ENCODE peak calls at places on chromosomes 3 and 15, in six cellular contexts. One of them, this sample, is unnamed.

GRCh38 chr3:183259087-183259486 is 6.0 kb downstream of the B3GNT5 start:
- DNase-seq in GM12864: no peak
- DNase-seq in naive B cell: no peak
- DNase-seq in activated T-helper 9 cell treated with anti-CD3 and anti-CD28 coated beads, Interleukin-2, amount 50 U/mL, for 16 hours: no peak
- DNase-seq in central memory CD4-positive, alpha-beta T cell: no peak
- DNase-seq in GM12865: no peak
- DNase-seq in this sample: no peak

GRCh38 chr15:43518073-43518761 is 809 bp downstream of the MAP1A start:
- DNase-seq in GM12864: no peak
- DNase-seq in naive B cell: no peak
- DNase-seq in activated T-helper 9 cell treated with anti-CD3 and anti-CD28 coated beads, Interleukin-2, amount 50 U/mL, for 16 hours: no peak
- DNase-seq in central memory CD4-positive, alpha-beta T cell: no peak
- DNase-seq in GM12865: no peak
- DNase-seq in this sample: peak; percentile 46

GRCh38 chr3:186427627-186428026 is 65.6 kb upstream of the DGKG start:
- DNase-seq in GM12864: no peak
- DNase-seq in naive B cell: no peak
- DNase-seq in activated T-helper 9 cell treated with anti-CD3 and anti-CD28 coated beads, Interleukin-2, amount 50 U/mL, for 16 hours: no peak
- DNase-seq in central memory CD4-positive, alpha-beta T cell: no peak
- DNase-seq in GM12865: no peak
- DNase-seq in this sample: no peak

GRCh38 chr3:31275038-31275562 is 257.6 kb upstream of the STT3B start:
- DNase-seq in GM12864: no peak
- DNase-seq in naive B cell: no peak
- DNase-seq in activated T-helper 9 cell treated with anti-CD3 and anti-CD28 coated beads, Interleukin-2, amount 50 U/mL, for 16 hours: no peak
- DNase-seq in central memory CD4-positive, alpha-beta T cell: no peak
- DNase-seq in GM12865: no peak
- DNase-seq in this sample: no peak

GRCh38 chr3:48338635-48339034 is 5.2 kb upstream of the SPINK8 start:
- DNase-seq in GM12864: no peak
- DNase-seq in naive B cell: no peak
- DNase-seq in activated T-helper 9 cell treated with anti-CD3 and anti-CD28 coated beads, Interleukin-2, amount 50 U/mL, for 16 hours: no peak
- DNase-seq in central memory CD4-positive, alpha-beta T cell: no peak
- DNase-seq in GM12865: peak; percentile 2
- DNase-seq in this sample: peak; percentile 22

GRCh38 chr3:55615694-55616310 is 128.7 kb upstream of the WNT5A start:
- DNase-seq in GM12864: no peak
- DNase-seq in naive B cell: no peak
- DNase-seq in activated T-helper 9 cell treated with anti-CD3 and anti-CD28 coated beads, Interleukin-2, amount 50 U/mL, for 16 hours: no peak
- DNase-seq in central memory CD4-positive, alpha-beta T cell: no peak
- DNase-seq in GM12865: no peak
- DNase-seq in this sample: no peak

GRCh38 chr15:48645558-48646330 is at the start of gene FBN1:
- DNase-seq in GM12864: peak; percentile 44
- DNase-seq in naive B cell: no peak
- DNase-seq in activated T-helper 9 cell treated with anti-CD3 and anti-CD28 coated beads, Interleukin-2, amount 50 U/mL, for 16 hours: no peak
- DNase-seq in central memory CD4-positive, alpha-beta T cell: no peak
- DNase-seq in GM12865: peak; percentile 90
- DNase-seq in this sample: peak; percentile 44

GRCh38 chr3:117097356-117097755 is 387.8 kb downstream of the TUSC7 start:
- DNase-seq in GM12864: no peak
- DNase-seq in naive B cell: no peak
- DNase-seq in activated T-helper 9 cell treated with anti-CD3 and anti-CD28 coated beads, Interleukin-2, amount 50 U/mL, for 16 hours: no peak
- DNase-seq in central memory CD4-positive, alpha-beta T cell: no peak
- DNase-seq in GM12865: no peak
- DNase-seq in this sample: no peak

GRCh38 chr3:131914090-131914691 is 120.6 kb downstream of the CPNE4 start:
- DNase-seq in GM12864: no peak
- DNase-seq in naive B cell: no peak
- DNase-seq in activated T-helper 9 cell treated with anti-CD3 and anti-CD28 coated beads, Interleukin-2, amount 50 U/mL, for 16 hours: no peak
- DNase-seq in central memory CD4-positive, alpha-beta T cell: no peak
- DNase-seq in GM12865: no peak
- DNase-seq in this sample: no peak

GRCh38 chr3:45020534-45020933 is 5.6 kb upstream of the CLEC3B start:
- DNase-seq in GM12864: no peak
- DNase-seq in naive B cell: no peak
- DNase-seq in activated T-helper 9 cell treated with anti-CD3 and anti-CD28 coated beads, Interleukin-2, amount 50 U/mL, for 16 hours: no peak
- DNase-seq in central memory CD4-positive, alpha-beta T cell: peak; percentile 56
- DNase-seq in GM12865: no peak
- DNase-seq in this sample: no peak

GRCh38 chr3:186996356-186996755 is 66.0 kb downstream of the ST6GAL1 start:
- DNase-seq in GM12864: no peak
- DNase-seq in naive B cell: peak; percentile 54
- DNase-seq in activated T-helper 9 cell treated with anti-CD3 and anti-CD28 coated beads, Interleukin-2, amount 50 U/mL, for 16 hours: no peak
- DNase-seq in central memory CD4-positive, alpha-beta T cell: no peak
- DNase-seq in GM12865: peak; percentile 83
- DNase-seq in this sample: no peak

GRCh38 chr3:55704521-55704920 is 217.4 kb upstream of the WNT5A start:
- DNase-seq in GM12864: no peak
- DNase-seq in naive B cell: no peak
- DNase-seq in activated T-helper 9 cell treated with anti-CD3 and anti-CD28 coated beads, Interleukin-2, amount 50 U/mL, for 16 hours: no peak
- DNase-seq in central memory CD4-positive, alpha-beta T cell: no peak
- DNase-seq in GM12865: no peak
- DNase-seq in this sample: no peak

GRCh38 chr3:42892169-42892568 is 13.8 kb upstream of the ZNF662 start:
- DNase-seq in GM12864: no peak
- DNase-seq in naive B cell: no peak
- DNase-seq in activated T-helper 9 cell treated with anti-CD3 and anti-CD28 coated beads, Interleukin-2, amount 50 U/mL, for 16 hours: no peak
- DNase-seq in central memory CD4-positive, alpha-beta T cell: no peak
- DNase-seq in GM12865: no peak
- DNase-seq in this sample: no peak

GRCh38 chr15:33154366-33155166 is 39.9 kb downstream of the FMN1 start:
- DNase-seq in GM12864: no peak
- DNase-seq in naive B cell: no peak
- DNase-seq in activated T-helper 9 cell treated with anti-CD3 and anti-CD28 coated beads, Interleukin-2, amount 50 U/mL, for 16 hours: no peak
- DNase-seq in central memory CD4-positive, alpha-beta T cell: no peak
- DNase-seq in GM12865: no peak
- DNase-seq in this sample: peak; percentile 38

GRCh38 chr3:136547293-136547692 is 204.9 kb downstream of the STAG1 start:
- DNase-seq in GM12864: no peak
- DNase-seq in naive B cell: no peak
- DNase-seq in activated T-helper 9 cell treated with anti-CD3 and anti-CD28 coated beads, Interleukin-2, amount 50 U/mL, for 16 hours: no peak
- DNase-seq in central memory CD4-positive, alpha-beta T cell: no peak
- DNase-seq in GM12865: peak; percentile 24
- DNase-seq in this sample: no peak

GRCh38 chr3:13086594-13086993 is 13.4 kb upstream of the IQSEC1 start:
- DNase-seq in GM12864: no peak
- DNase-seq in naive B cell: peak; percentile 57
- DNase-seq in activated T-helper 9 cell treated with anti-CD3 and anti-CD28 coated beads, Interleukin-2, amount 50 U/mL, for 16 hours: no peak
- DNase-seq in central memory CD4-positive, alpha-beta T cell: no peak
- DNase-seq in GM12865: peak; percentile 32
- DNase-seq in this sample: peak; percentile 80

GRCh38 chr15:59335197-59335786 is 37.4 kb downstream of the MYO1E start:
- DNase-seq in GM12864: no peak
- DNase-seq in naive B cell: no peak
- DNase-seq in activated T-helper 9 cell treated with anti-CD3 and anti-CD28 coated beads, Interleukin-2, amount 50 U/mL, for 16 hours: no peak
- DNase-seq in central memory CD4-positive, alpha-beta T cell: no peak
- DNase-seq in GM12865: peak; percentile 69
- DNase-seq in this sample: no peak

GRCh38 chr3:94529821-94530220 is 467.0 kb downstream of the NSUN3 start:
- DNase-seq in GM12864: no peak
- DNase-seq in naive B cell: no peak
- DNase-seq in activated T-helper 9 cell treated with anti-CD3 and anti-CD28 coated beads, Interleukin-2, amount 50 U/mL, for 16 hours: no peak
- DNase-seq in central memory CD4-positive, alpha-beta T cell: no peak
- DNase-seq in GM12865: no peak
- DNase-seq in this sample: no peak

GRCh38 chr3:123658118-123658859 is 73.4 kb upstream of the HACD2 start:
- DNase-seq in GM12864: no peak
- DNase-seq in naive B cell: no peak
- DNase-seq in activated T-helper 9 cell treated with anti-CD3 and anti-CD28 coated beads, Interleukin-2, amount 50 U/mL, for 16 hours: no peak
- DNase-seq in central memory CD4-positive, alpha-beta T cell: no peak
- DNase-seq in GM12865: no peak
- DNase-seq in this sample: no peak

GRCh38 chr3:157073810-157074209 is 86.1 kb downstream of the CCNL1 start:
- DNase-seq in GM12864: no peak
- DNase-seq in naive B cell: no peak
- DNase-seq in activated T-helper 9 cell treated with anti-CD3 and anti-CD28 coated beads, Interleukin-2, amount 50 U/mL, for 16 hours: no peak
- DNase-seq in central memory CD4-positive, alpha-beta T cell: no peak
- DNase-seq in GM12865: no peak
- DNase-seq in this sample: no peak

GRCh38 chr15:67085818-67086649 is 20.6 kb downstream of the SMAD3 start:
- DNase-seq in GM12864: peak; percentile 99
- DNase-seq in naive B cell: peak; percentile 68
- DNase-seq in activated T-helper 9 cell treated with anti-CD3 and anti-CD28 coated beads, Interleukin-2, amount 50 U/mL, for 16 hours: no peak
- DNase-seq in central memory CD4-positive, alpha-beta T cell: no peak
- DNase-seq in GM12865: peak; percentile 98
- DNase-seq in this sample: peak; percentile 86

This sample was measured in NB4.